ENCODE peak calls at places on chromosome 12, in six cellular contexts. One of them, this sample, is unnamed.

GRCh38 chr12:2453076-2453806 is 341.5 kb upstream of the FKBP4 start:
- DNase-seq in A549: no peak
- DNase-seq in HCT116: no peak
- DNase-seq in K562: no peak
- DNase-seq in GM12878: no peak
- DNase-seq in HepG2: no peak
- DNase-seq in this sample: no peak

GRCh38 chr12:127811988-127812387 is 455.0 kb upstream of the TMEM132C start:
- DNase-seq in A549: no peak
- DNase-seq in HCT116: no peak
- DNase-seq in K562: no peak
- DNase-seq in GM12878: no peak
- DNase-seq in HepG2: no peak
- DNase-seq in this sample: no peak

GRCh38 chr12:55931780-55932545 is 1.0 kb downstream of the DGKA start:
- DNase-seq in A549: peak
- DNase-seq in HCT116: no peak
- DNase-seq in K562: peak
- DNase-seq in GM12878: no peak
- DNase-seq in HepG2: no peak
- DNase-seq in this sample: peak

GRCh38 chr12:24244801-24245200 is 295.3 kb upstream of the SOX5 start:
- DNase-seq in A549: no peak
- DNase-seq in HCT116: no peak
- DNase-seq in K562: no peak
- DNase-seq in GM12878: no peak
- DNase-seq in HepG2: no peak
- DNase-seq in this sample: no peak

GRCh38 chr12:102478416-102479098 is 1.8 kb downstream of the IGF1 start:
- DNase-seq in A549: no peak
- DNase-seq in HCT116: no peak
- DNase-seq in K562: no peak
- DNase-seq in GM12878: peak
- DNase-seq in HepG2: no peak
- DNase-seq in this sample: no peak

GRCh38 chr12:49698619-49699545 is 8.3 kb downstream of the FMNL3 start:
- DNase-seq in A549: no peak
- DNase-seq in HCT116: no peak
- DNase-seq in K562: peak
- DNase-seq in GM12878: peak
- DNase-seq in HepG2: no peak
- DNase-seq in this sample: peak

GRCh38 chr12:64083285-64084210 is 138.5 kb downstream of the KICS2 start:
- DNase-seq in A549: no peak
- DNase-seq in HCT116: no peak
- DNase-seq in K562: no peak
- DNase-seq in GM12878: no peak
- DNase-seq in HepG2: no peak
- DNase-seq in this sample: no peak

GRCh38 chr12:21526053-21526452 is at the start of gene SPX:
- DNase-seq in A549: peak
- DNase-seq in HCT116: no peak
- DNase-seq in K562: no peak
- DNase-seq in GM12878: no peak
- DNase-seq in HepG2: peak
- DNase-seq in this sample: peak

GRCh38 chr12:52455818-52456217 is 3.9 kb upstream of the KRT6B start:
- DNase-seq in A549: no peak
- DNase-seq in HCT116: no peak
- DNase-seq in K562: no peak
- DNase-seq in GM12878: no peak
- DNase-seq in HepG2: no peak
- DNase-seq in this sample: peak

GRCh38 chr12:14723763-14724162 is 27.4 kb upstream of the GUCY2C start:
- DNase-seq in A549: peak
- DNase-seq in HCT116: peak
- DNase-seq in K562: peak
- DNase-seq in GM12878: peak
- DNase-seq in HepG2: peak
- DNase-seq in this sample: peak

GRCh38 chr12:12387521-12387920 is 30.6 kb downstream of the BORCS5 start:
- DNase-seq in A549: no peak
- DNase-seq in HCT116: no peak
- DNase-seq in K562: no peak
- DNase-seq in GM12878: no peak
- DNase-seq in HepG2: no peak
- DNase-seq in this sample: no peak

GRCh38 chr12:103928736-103929050 is 1.5 kb upstream of the HSP90B1 start:
- DNase-seq in A549: no peak
- DNase-seq in HCT116: no peak
- DNase-seq in K562: no peak
- DNase-seq in GM12878: peak
- DNase-seq in HepG2: no peak
- DNase-seq in this sample: peak

GRCh38 chr12:9701380-9702154 is 31.3 kb downstream of the CLECL1 start:
- DNase-seq in A549: no peak
- DNase-seq in HCT116: no peak
- DNase-seq in K562: no peak
- DNase-seq in GM12878: no peak
- DNase-seq in HepG2: no peak
- DNase-seq in this sample: no peak

GRCh38 chr12:56454557-56454956 is at the start of gene MIP:
- DNase-seq in A549: no peak
- DNase-seq in HCT116: no peak
- DNase-seq in K562: no peak
- DNase-seq in GM12878: no peak
- DNase-seq in HepG2: no peak
- DNase-seq in this sample: no peak

GRCh38 chr12:107684990-107685359 is 624 bp upstream of the PWP1 start:
- DNase-seq in A549: peak
- DNase-seq in HCT116: peak
- DNase-seq in K562: peak
- DNase-seq in GM12878: no peak
- DNase-seq in HepG2: peak
- DNase-seq in this sample: peak

GRCh38 chr12:3921142-3921520 is 47.9 kb upstream of the PARP11 start:
- DNase-seq in A549: no peak
- DNase-seq in HCT116: no peak
- DNase-seq in K562: no peak
- DNase-seq in GM12878: no peak
- DNase-seq in HepG2: no peak
- DNase-seq in this sample: no peak

GRCh38 chr12:9751204-9752144 is 9.2 kb downstream of the CD69 start:
- DNase-seq in A549: peak
- DNase-seq in HCT116: peak
- DNase-seq in K562: peak
- DNase-seq in GM12878: no peak
- DNase-seq in HepG2: peak
- DNase-seq in this sample: no peak

GRCh38 chr12:24297516-24297915 is 348.0 kb upstream of the SOX5 start:
- DNase-seq in A549: no peak
- DNase-seq in HCT116: no peak
- DNase-seq in K562: no peak
- DNase-seq in GM12878: no peak
- DNase-seq in HepG2: no peak
- DNase-seq in this sample: no peak

GRCh38 chr12:68364893-68365725 is 32.9 kb upstream of the MDM1 start:
- DNase-seq in A549: peak
- DNase-seq in HCT116: peak
- DNase-seq in K562: peak
- DNase-seq in GM12878: peak
- DNase-seq in HepG2: peak
- DNase-seq in this sample: peak

GRCh38 chr12:97967831-97968230 is 505.2 kb downstream of the RMST start:
- DNase-seq in A549: no peak
- DNase-seq in HCT116: no peak
- DNase-seq in K562: no peak
- DNase-seq in GM12878: no peak
- DNase-seq in HepG2: no peak
- DNase-seq in this sample: no peak
- H3K4me3 ChIP-seq in A549: no peak
- H3K4me3 ChIP-seq in HCT116: no peak
- H3K4me3 ChIP-seq in K562: no peak
- H3K4me3 ChIP-seq in GM12878: no peak
- H3K4me3 ChIP-seq in HepG2: no peak
- H3K4me3 ChIP-seq in this sample: no peak

GRCh38 chr12:112837629-112838191 is 46.2 kb downstream of the RPH3A start:
- DNase-seq in A549: peak
- DNase-seq in HCT116: no peak
- DNase-seq in K562: no peak
- DNase-seq in GM12878: no peak
- DNase-seq in HepG2: peak
- DNase-seq in this sample: peak
- TF ChIP-seq MAX in A549: peak
- TF ChIP-seq MAX in HCT116: no peak
- TF ChIP-seq MAX in K562: no peak
- TF ChIP-seq MAX in GM12878: no peak
- TF ChIP-seq MAX in HepG2: no peak
- TF ChIP-seq MAX in this sample: no peak

GRCh38 chr12:47754126-47754525 is 4.6 kb downstream of the RAPGEF3 start:
- DNase-seq in A549: no peak
- DNase-seq in HCT116: no peak
- DNase-seq in K562: no peak
- DNase-seq in GM12878: no peak
- DNase-seq in HepG2: no peak
- DNase-seq in this sample: no peak

GRCh38 chr12:47752121-47752520 is 6.6 kb downstream of the RAPGEF3 start:
- DNase-seq in A549: no peak
- DNase-seq in HCT116: no peak
- DNase-seq in K562: no peak
- DNase-seq in GM12878: no peak
- DNase-seq in HepG2: no peak
- DNase-seq in this sample: no peak

GRCh38 chr12:47754881-47755280 is 3.8 kb downstream of the RAPGEF3 start:
- DNase-seq in A549: no peak
- DNase-seq in HCT116: no peak
- DNase-seq in K562: no peak
- DNase-seq in GM12878: peak
- DNase-seq in HepG2: no peak
- DNase-seq in this sample: peak

GRCh38 chr12:47752552-47752951 is 6.1 kb downstream of the RAPGEF3 start:
- DNase-seq in A549: no peak
- DNase-seq in HCT116: no peak
- DNase-seq in K562: no peak
- DNase-seq in GM12878: no peak
- DNase-seq in HepG2: no peak
- DNase-seq in this sample: no peak

DNA sequence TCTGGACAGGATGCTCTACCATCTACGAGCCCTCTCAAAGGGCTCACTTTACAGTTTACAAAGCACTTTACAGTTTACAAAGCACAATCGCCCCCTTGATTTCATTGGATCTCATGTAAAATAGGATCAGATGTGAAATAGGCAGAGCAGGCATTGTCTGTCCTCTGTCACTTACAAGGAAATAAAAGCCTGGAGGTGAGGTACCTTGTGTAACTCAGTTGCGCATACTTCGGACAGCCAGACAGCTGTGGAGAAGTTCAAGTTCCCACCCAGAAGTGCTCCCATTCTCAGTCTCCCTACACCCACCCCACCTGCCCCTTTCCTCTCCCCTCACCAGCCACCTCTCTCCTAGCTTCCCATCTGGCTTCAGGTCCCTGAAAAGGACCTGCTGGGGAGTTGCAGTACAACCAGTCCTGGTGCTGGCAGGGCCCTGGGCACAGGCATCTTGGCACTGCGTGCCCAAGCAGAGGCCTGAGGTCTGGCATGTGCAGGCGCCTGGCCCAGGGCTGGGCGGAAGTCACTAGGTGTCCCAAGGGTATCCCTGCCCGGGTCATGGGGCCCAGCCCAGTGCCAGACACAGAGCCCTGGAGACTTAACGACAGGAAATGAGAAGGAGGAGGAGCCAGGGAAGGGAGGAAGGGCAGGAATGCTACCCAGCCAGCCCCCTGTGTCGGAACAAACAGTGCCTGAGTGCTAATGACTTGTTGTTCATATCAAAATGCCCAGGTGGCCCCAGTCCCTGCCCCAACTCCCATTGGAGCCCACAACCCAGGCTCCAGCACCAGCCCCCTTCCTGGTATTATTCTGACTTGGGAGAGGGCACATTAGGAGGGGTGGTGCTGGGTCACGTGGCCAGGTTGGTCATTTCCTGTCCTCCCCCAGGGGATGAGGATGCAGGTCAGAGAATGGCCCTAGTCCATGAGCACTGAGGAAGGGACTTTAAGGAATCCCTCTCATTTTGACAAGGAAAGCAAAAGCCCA is 5.4 kb downstream of the RAPGEF3 start:
- DNase-seq in A549: no peak
- DNase-seq in HCT116: no peak
- DNase-seq in K562: no peak
- DNase-seq in GM12878: no peak
- DNase-seq in HepG2: no peak
- DNase-seq in this sample: peak
- H3K4me3 ChIP-seq in A549: no peak
- H3K4me3 ChIP-seq in HCT116: peak
- H3K4me3 ChIP-seq in K562: no peak
- H3K4me3 ChIP-seq in GM12878: no peak
- H3K4me3 ChIP-seq in HepG2: no peak
- H3K4me3 ChIP-seq in this sample: peak

DNA sequence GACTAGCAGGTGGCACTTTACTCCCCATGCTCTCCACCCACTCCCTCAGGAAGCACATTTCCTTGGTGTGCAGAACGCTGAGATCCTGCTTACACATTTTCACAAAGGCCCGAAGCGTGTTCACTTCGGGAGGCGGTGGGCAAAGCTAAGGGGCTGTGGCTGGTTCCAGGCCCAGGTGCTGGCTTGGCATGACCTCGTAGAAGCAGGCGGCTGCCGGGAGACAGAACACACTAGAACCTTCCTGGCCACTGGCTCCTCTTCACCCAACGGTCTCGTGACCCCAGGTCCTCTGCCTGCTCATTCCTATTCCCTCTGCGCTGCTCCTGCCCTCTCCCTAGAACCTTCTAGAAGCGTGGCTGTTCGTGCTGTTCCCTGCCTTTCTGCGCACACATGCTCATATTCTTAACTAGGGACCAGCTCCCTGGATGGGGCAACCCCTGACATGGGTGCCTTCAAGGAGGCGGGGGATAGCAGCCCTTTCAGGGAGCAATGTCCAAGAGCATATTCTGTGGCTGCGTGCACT is 43.3 kb downstream of the ATP23 start:
- DNase-seq in A549: no peak
- DNase-seq in HCT116: no peak
- DNase-seq in K562: no peak
- DNase-seq in GM12878: no peak
- DNase-seq in HepG2: no peak
- DNase-seq in this sample: no peak
- TF ChIP-seq MAX in A549: no peak
- TF ChIP-seq MAX in HCT116: no peak
- TF ChIP-seq MAX in K562: no peak
- TF ChIP-seq MAX in GM12878: no peak
- TF ChIP-seq MAX in HepG2: no peak
- TF ChIP-seq MAX in this sample: no peak

This sample was measured in NB4.